ENCODE peak calls at places on chromosomes 5 and 9, in eight cellular contexts. U is psoas muscle, W is A549, O is ovary, B is upper lobe of right lung, A is PC-9, H is endodermal cell, Y is left ventricle myocardium inferior. E is an unnamed sample. For H3K4me1, the result is how much of the 10 kb centered on the place peaks cover.

GRCh38 chr5:179176571-179177230 is 116.5 kb downstream of the ZNF354C start:
- DNase-seq in W (no peak), H (no peak), A (no peak), B (no peak), O (no peak), U (no peak), Y (no peak), E (no peak)

GRCh38 chr9:133484671-133485437 is 6.0 kb upstream of the SLC2A6 start:
- DNase-seq in A (peak), B (peak), H (no peak), W (no peak), Y (no peak), U (no peak), O (no peak), E (no peak)

GRCh38 chr9:130023994-130024596 is 18.9 kb downstream of the FNBP1 start:
- DNase-seq in A (no peak), Y (no peak), H (no peak), U (no peak), B (no peak), W (no peak), O (no peak), E (no peak)

GRCh38 chr5:107023732-107024131 is 647.0 kb downstream of the EFNA5 start:
- DNase-seq in W (no peak), B (no peak), O (no peak), A (no peak), H (no peak), U (no peak), Y (no peak), E (peak)

GRCh38 chr5:80835128-80835527 is 125.0 kb upstream of the RASGRF2 start:
- DNase-seq in U (no peak), A (no peak), W (no peak), B (no peak), O (no peak), H (no peak), Y (no peak), E (no peak)

GRCh38 chr9:87753313-87753712 is 27.4 kb downstream of the CTSL start:
- DNase-seq in H (no peak), A (no peak), Y (no peak), O (no peak), B (no peak), W (no peak), U (no peak), E (no peak)

GRCh38 chr5:173745123-173745522 is 128.7 kb upstream of the BOD1 start:
- DNase-seq in U (no peak), O (no peak), B (no peak), W (no peak), Y (no peak), H (no peak), A (peak), E (no peak)

GRCh38 chr9:129568560-129569505 is 52.1 kb downstream of the C9orf50 start:
- DNase-seq in Y (peak), U (peak), B (peak), A (peak), H (peak), O (peak), W (peak), E (no peak)

GRCh38 chr9:97859346-97859745 is 6.3 kb downstream of the FOXE1 start:
- DNase-seq in W (no peak), U (no peak), O (no peak), Y (no peak), A (no peak), B (no peak), H (no peak), E (no peak)

GRCh38 chr5:82884821-82885471 is 192.2 kb downstream of the TMEM167A start:
- DNase-seq in O (no peak), A (no peak), W (no peak), U (no peak), B (no peak), H (peak), Y (no peak), E (no peak)

DNA sequence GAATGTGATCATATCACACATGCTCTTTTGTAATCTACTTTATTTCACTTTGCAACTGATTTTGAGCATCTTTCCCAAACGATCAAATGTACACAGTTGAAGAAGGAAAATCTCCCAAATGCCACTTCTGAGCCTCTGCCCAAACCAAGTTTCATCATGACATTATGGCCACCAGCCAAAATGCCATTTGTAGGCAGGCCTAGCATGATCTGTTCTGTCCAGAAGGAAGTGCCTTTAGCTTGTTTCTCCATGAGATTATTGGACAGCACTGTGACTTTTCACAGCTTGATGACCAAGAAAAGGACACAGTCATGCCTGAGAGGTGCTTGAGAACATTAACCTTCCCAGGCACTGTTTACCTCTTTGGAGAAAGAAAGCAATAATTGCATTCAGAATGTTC is 73.2 kb upstream of the PIP5K1B start:
- DNase-seq in O (no peak), B (no peak), A (no peak), U (no peak), W (no peak), Y (no peak), H (no peak), E (no peak)
- H3K4me1 ChIP-seq in O (under half), B (under half), A (under half), U (under half), W (under half), Y (under half), H (under half), E (under half)

GRCh38 chr5:32094691-32095090 is 79.4 kb downstream of the GOLPH3 start:
- DNase-seq in W (no peak), U (no peak), Y (no peak), A (no peak), B (no peak), O (no peak), H (no peak), E (no peak)
- TF ChIP-seq CTCF in W (no peak), U (no peak), Y (no peak), A (no peak), B (no peak), O (no peak), H (no peak), E (no peak)

GRCh38 chr5:168186289-168187074 is 105.0 kb upstream of the WWC1 start:
- DNase-seq in O (no peak), B (no peak), Y (no peak), H (peak), W (no peak), A (no peak), U (no peak), E (no peak)

GRCh38 chr5:168179185-168179584 is 112.3 kb upstream of the WWC1 start:
- DNase-seq in A (no peak), U (no peak), O (no peak), H (no peak), Y (no peak), B (no peak), W (no peak), E (no peak)

GRCh38 chr5:168177831-168178450 is 113.5 kb upstream of the WWC1 start:
- DNase-seq in U (no peak), O (no peak), H (peak), A (no peak), W (no peak), Y (peak), B (no peak), E (no peak)

GRCh38 chr5:168184103-168184502 is 107.3 kb upstream of the WWC1 start:
- DNase-seq in O (no peak), H (no peak), A (no peak), B (no peak), U (no peak), Y (no peak), W (no peak), E (no peak)

DNA sequence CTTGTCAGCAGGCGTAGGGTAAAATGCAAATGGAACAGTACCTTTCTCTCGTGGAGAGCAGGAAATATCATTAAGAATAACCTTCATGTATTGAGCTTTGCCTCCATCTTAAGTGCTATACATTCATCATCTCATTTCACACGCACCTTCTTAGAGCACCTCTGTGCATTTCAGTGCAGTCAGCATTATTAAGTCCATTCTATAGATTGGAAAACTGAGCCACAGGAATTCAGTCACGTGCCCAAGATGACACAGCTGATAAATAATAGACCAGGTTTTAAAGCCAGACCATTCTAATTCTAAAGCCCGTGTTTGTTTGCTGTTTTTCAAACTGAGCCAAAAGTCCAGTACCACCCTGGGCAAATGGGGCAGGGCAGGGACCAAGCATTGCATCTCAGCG is 109.2 kb upstream of the WWC1 start:
- DNase-seq in O (no peak), B (no peak), Y (no peak), A (no peak), W (no peak), U (no peak), H (no peak), E (no peak)
- H3K4me1 ChIP-seq in O (under half), B (under half), Y (under half), A (under half), W (under half), U (under half), H (under half), E (under half)

DNA sequence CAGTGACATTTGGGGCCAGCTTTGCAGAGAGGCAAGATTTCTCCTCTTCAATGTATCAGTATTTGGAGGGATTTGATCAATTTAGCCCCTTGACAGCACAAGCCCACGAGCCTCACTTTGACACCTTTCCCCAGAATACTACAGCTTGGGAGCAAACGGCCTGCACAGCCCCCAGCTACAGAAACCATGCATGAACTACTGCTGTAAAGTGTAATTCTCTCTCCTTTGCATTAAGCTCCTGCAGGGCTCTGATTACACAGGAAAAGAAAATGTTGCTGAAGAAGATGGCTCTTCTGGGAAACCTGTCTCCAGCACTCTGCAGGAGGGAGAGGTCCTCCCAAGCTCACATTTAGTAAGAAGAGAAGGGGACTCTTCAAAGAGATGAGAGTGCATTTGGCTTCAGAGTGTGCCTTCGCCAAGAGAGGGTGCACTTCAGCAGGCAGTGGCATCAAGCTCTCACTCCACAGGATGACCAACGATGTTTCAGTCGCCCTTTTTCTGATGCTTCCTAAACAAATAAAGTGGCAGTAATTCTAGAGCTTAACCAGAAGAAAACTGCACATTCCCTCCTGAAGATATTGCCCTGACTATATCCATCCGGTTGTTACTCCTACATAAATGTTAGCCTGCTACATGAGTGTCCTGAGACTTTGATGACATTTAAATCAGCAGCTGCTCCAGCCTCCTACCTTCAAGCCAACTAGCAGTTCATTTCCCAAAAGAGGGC is 272.1 kb downstream of the AUH start:
- DNase-seq in A (peak), B (no peak), H (peak), W (no peak), O (no peak), Y (no peak), U (no peak), E (peak)
- TF ChIP-seq CTCF in A (peak), B (peak), H (peak), W (peak), O (no peak), Y (peak), U (peak), E (peak)

GRCh38 chr5:133934311-133934710 is 34.1 kb downstream of the C5orf15 start:
- DNase-seq in U (no peak), A (no peak), O (no peak), Y (no peak), H (no peak), B (no peak), W (no peak), E (no peak)

GRCh38 chr5:133933670-133934295 is 34.6 kb downstream of the C5orf15 start:
- DNase-seq in H (no peak), W (no peak), A (no peak), U (no peak), B (no peak), Y (no peak), O (no peak), E (no peak)

GRCh38 chr5:133933169-133933509 is 35.3 kb downstream of the C5orf15 start:
- DNase-seq in A (no peak), Y (no peak), H (no peak), O (no peak), U (no peak), W (no peak), B (no peak), E (no peak)

GRCh38 chr5:133931546-133931945 is 36.9 kb downstream of the C5orf15 start:
- DNase-seq in O (no peak), W (no peak), Y (no peak), H (no peak), U (no peak), B (no peak), A (no peak), E (no peak)

DNA sequence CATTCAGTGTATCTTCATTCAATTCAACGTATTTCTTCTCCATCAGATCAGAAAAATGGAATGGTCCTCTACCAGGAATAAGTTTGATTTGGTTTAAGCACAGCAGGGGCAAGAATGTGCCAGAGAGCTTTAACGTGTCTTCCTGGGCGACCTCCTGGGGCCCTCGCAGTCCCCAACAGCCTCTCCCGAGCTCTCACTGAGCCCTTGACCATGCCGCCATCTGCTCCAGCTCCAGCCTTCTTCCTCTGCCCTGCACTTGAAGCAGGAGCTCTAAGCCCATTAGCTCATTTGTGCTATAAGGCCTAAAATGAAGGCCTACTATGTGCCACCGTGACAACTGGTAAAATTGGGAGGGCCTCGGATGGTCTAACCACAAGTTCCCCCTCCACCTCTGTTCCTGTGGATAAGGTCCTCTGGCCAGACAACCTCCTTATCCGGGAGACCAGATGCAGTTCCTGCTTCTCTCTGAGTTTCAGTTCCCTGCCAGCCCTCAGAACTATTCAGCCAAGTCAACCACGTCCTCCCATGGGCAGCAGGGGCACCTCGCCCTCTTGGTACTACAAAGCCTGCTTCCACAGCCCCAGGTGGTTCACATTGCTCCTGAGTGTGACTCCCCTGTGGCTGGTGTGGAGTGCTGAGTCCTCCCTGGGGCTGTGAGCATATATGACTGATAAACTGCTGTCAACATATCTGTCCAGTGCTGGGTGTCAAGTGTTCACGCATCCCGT is 35.8 kb downstream of the C5orf15 start:
- DNase-seq in O (no peak), Y (no peak), B (no peak), W (no peak), U (no peak), H (no peak), A (no peak), E (no peak)
- H3K4me1 ChIP-seq in O (under half), Y (under half), B (under half), W (under half), U (under half), H (under half), A (under half), E (under half)

DNA sequence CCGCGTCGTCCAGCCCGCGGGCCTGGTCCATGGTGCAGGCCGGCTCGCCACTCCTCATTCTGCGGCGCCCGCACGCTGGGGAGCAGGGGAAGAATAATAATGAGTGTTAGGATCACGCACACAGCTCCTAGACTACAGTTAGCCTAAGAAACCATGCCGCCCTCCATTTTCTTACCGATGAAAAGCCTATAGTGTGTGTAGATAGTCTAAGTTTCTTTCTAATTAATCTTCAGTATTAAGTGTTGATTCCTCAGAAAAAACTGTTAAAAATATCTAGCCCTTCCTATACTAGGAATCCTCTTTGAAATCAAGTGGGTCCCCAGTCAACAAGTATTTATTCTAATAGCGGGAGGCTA is 9.3 kb downstream of the ZBED3 start:
- DNase-seq in B (no peak), O (no peak), W (no peak), Y (no peak), U (no peak), H (no peak), A (no peak), E (no peak)
- TF ChIP-seq CTCF in B (no peak), O (no peak), W (no peak), Y (no peak), U (no peak), H (no peak), A (no peak), E (no peak)

E was measured in foreskin keratinocyte.